ENCODE peak calls at places on chromosomes 1 and 21, in five cellular contexts. A is heart left ventricle; S is CD8-positive, alpha-beta T cell; O is K562; B is Caco-2. T is an unnamed sample.

GRCh38 chr1:201763439-201764140 is 65.4 kb upstream of the IPO9 start:
- DNase-seq in A (no peak), S (no peak), O (no peak), B (no peak), T (no peak)

GRCh38 chr21:39196838-39197237 is 13.6 kb upstream of the PSMG1 start:
- DNase-seq in A (no peak), S (no peak), O (no peak), B (no peak), T (no peak)

GRCh38 chr1:109884242-109884891 is 26.3 kb upstream of the CSF1 start:
- DNase-seq in A (no peak), S (no peak), O (no peak), B (no peak), T (no peak)

GRCh38 chr21:45439901-45440461 is 35.0 kb downstream of the COL18A1 start:
- DNase-seq in A (peak), S (no peak), O (no peak), B (no peak), T (no peak)

GRCh38 chr1:24949331-24949881 is 19.3 kb upstream of the RUNX3 start:
- DNase-seq in A (no peak), S (no peak), O (no peak), B (no peak), T (no peak)

GRCh38 chr1:51218570-51218969 is 17.5 kb upstream of the RNF11 start:
- DNase-seq in A (no peak), S (no peak), O (no peak), B (no peak), T (no peak)

GRCh38 chr1:234881893-234882771 is 246.5 kb downstream of the TOMM20 start:
- DNase-seq in A (no peak), S (no peak), O (no peak), B (no peak), T (no peak)

GRCh38 chr21:45698493-45698947 is 55.0 kb downstream of the PCBP3 start:
- DNase-seq in A (peak), S (no peak), O (no peak), B (no peak), T (peak)

GRCh38 chr21:45993210-45994085 is 11.9 kb downstream of the COL6A1 start:
- DNase-seq in A (peak), S (no peak), O (no peak), B (peak), T (no peak)

GRCh38 chr1:171800850-171801249 is 19.4 kb downstream of the METTL13 start:
- DNase-seq in A (no peak), S (no peak), O (no peak), B (no peak), T (no peak)

GRCh38 chr1:150696590-150696989 is 364 bp downstream of the GOLPH3L start:
- DNase-seq in A (no peak), S (no peak), O (peak), B (no peak), T (no peak)

GRCh38 chr1:64471218-64471719 is 1.3 kb downstream of the CACHD1 start:
- DNase-seq in A (peak), S (no peak), O (no peak), B (no peak), T (no peak)

GRCh38 chr1:156124557-156125483 is 10.3 kb downstream of the LMNA start:
- DNase-seq in A (no peak), S (no peak), O (no peak), B (no peak), T (no peak)

GRCh38 chr1:9615316-9616063 is 26.8 kb downstream of the TMEM201 start:
- DNase-seq in A (no peak), S (peak), O (peak), B (peak), T (no peak)

GRCh38 chr21:41589620-41590175 is 81.7 kb upstream of the TMPRSS2 start:
- DNase-seq in A (no peak), S (no peak), O (no peak), B (no peak), T (no peak)

GRCh38 chr1:27292111-27292510 is 29.9 kb upstream of the TMEM222 start:
- DNase-seq in A (no peak), S (no peak), O (no peak), B (no peak), T (no peak)

DNA sequence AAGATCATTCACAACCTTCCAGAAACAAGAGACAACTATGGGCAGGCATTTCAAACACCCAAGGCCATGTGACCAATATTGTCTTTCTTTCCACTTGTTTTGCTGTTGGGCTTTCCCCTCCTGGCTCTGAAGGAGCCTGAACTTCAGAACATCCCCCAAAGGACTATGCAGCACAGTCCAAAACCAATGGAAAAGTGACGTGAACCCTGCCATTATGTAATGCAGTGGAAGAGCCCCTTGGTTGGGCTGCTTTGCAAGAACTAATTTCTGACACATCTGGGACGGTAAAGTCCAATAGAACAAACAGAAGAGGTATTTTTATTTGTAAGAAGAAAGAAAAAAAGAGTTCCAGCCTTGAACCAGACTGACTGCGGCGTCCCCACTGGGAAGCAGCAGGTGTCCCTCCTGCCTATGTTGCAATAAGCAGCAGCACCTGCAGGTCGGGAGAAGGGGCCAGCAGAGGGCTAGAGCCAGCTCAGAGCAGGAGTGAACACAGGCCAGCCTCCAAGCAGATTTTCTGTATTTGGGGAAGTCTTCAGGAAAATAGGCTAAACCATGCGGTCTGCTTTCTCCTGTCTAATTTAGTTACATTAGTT is 116.7 kb downstream of the CDC7 start:
- DNase-seq in A (peak), S (no peak), O (peak), B (peak), T (peak)
- TF ChIP-seq CTCF in A (peak), S (no peak), O (peak), B (peak), T (peak)

GRCh38 chr1:229557913-229558414 is 543 bp downstream of the ABCB10 start:
- DNase-seq in A (peak), S (peak), O (peak), B (peak), T (no peak)
- TF ChIP-seq CTCF in A (no peak), S (no peak), O (peak), B (no peak), T (peak)

GRCh38 chr1:80656011-80656627 is 1144.6 kb upstream of the ADGRL2 start:
- DNase-seq in A (no peak), S (no peak), O (no peak), B (peak), T (peak)
- TF ChIP-seq CTCF in A (no peak), S (no peak), O (no peak), B (peak), T (peak)

GRCh38 chr1:28530456-28530855 is 22.4 kb upstream of the TRNAU1AP start:
- DNase-seq in A (no peak), S (no peak), O (no peak), B (no peak), T (no peak)
- TF ChIP-seq CTCF in A (no peak), S (no peak), O (no peak), B (no peak), T (no peak)

GRCh38 chr1:52702886-52703787 is 5.0 kb upstream of the COA7 start:
- DNase-seq in A (peak), S (peak), O (peak), B (peak), T (no peak)
- TF ChIP-seq CTCF in A (no peak), S (no peak), O (no peak), B (no peak), T (no peak)

T was measured in LNCaP clone FGC.